ENCODE peak calls at places on chromosomes 16 and 17, in ten cellular contexts. Z is sigmoid colon, M is HCT116, I is adrenal gland, B is HFFc6, X is colonic mucosa, S is transverse colon, V is cardiac muscle cell, K is AG09309, N is endothelial cell. J is an unnamed sample.

GRCh38 chr17:75877752-75878173 is 618 bp downstream of the TRIM47 start:
- DNase-seq in Z (peak), M (no peak), I (peak), B (peak), X (peak), S (peak), V (peak), K (no peak), N (peak), J (no peak)

GRCh38 chr17:78407387-78407990 is 29.0 kb downstream of the PGS1 start:
- DNase-seq in Z (no peak), M (no peak), I (no peak), B (no peak), X (no peak), S (no peak), V (no peak), K (no peak), N (no peak), J (no peak)

GRCh38 chr17:16880843-16881230 is 91.1 kb downstream of the TNFRSF13B start:
- DNase-seq in Z (no peak), M (no peak), I (no peak), B (no peak), X (no peak), S (no peak), V (no peak), K (no peak), N (no peak), J (no peak)

GRCh38 chr17:61955621-61956020 is 27.8 kb upstream of the INTS2 start:
- DNase-seq in Z (no peak), M (no peak), I (no peak), B (no peak), X (no peak), S (no peak), V (no peak), K (no peak), N (no peak), J (no peak)

GRCh38 chr16:48231675-48232214 is 12.4 kb upstream of the LONP2 start:
- DNase-seq in Z (no peak), M (peak), I (peak), B (peak), X (peak), S (peak), V (peak), K (no peak), N (peak), J (no peak)

GRCh38 chr16:27238016-27238587 is 30.5 kb downstream of the NSMCE1 start:
- DNase-seq in Z (peak), M (no peak), I (peak), B (no peak), X (peak), S (peak), V (no peak), K (no peak), N (no peak), J (peak)

GRCh38 chr16:1678500-1679098 is 520 bp downstream of the JPT2 start:
- DNase-seq in Z (no peak), M (no peak), I (peak), B (peak), X (peak), S (peak), V (peak), K (no peak), N (peak), J (no peak)

GRCh38 chr16:80198265-80198994 is 342.4 kb upstream of the DYNLRB2 start:
- DNase-seq in Z (no peak), M (no peak), I (no peak), B (no peak), X (no peak), S (no peak), V (peak), K (no peak), N (no peak), J (no peak)

GRCh38 chr16:49828545-49829267 is 27.2 kb downstream of the ZNF423 start:
- DNase-seq in Z (no peak), M (no peak), I (no peak), B (no peak), X (no peak), S (no peak), V (no peak), K (no peak), N (no peak), J (no peak)

GRCh38 chr17:4604111-4604644 is 19.8 kb downstream of the SMTNL2 start:
- DNase-seq in Z (peak), M (no peak), I (peak), B (peak), X (no peak), S (no peak), V (peak), K (no peak), N (no peak), J (no peak)

GRCh38 chr16:12163970-12164369 is 187.4 kb downstream of the SNX29 start:
- DNase-seq in Z (no peak), M (no peak), I (no peak), B (no peak), X (no peak), S (no peak), V (no peak), K (no peak), N (no peak), J (no peak)

GRCh38 chr16:22317001-22317530 is 19.9 kb downstream of the POLR3E start:
- DNase-seq in Z (no peak), M (no peak), I (no peak), B (no peak), X (no peak), S (no peak), V (no peak), K (no peak), N (no peak), J (no peak)

GRCh38 chr17:15341385-15341849 is at the start of gene TEKT3:
- DNase-seq in Z (peak), M (no peak), I (peak), B (peak), X (peak), S (peak), V (peak), K (no peak), N (peak), J (peak)

GRCh38 chr16:67862623-67863583 is 9.9 kb upstream of the EDC4 start:
- DNase-seq in Z (peak), M (no peak), I (peak), B (peak), X (no peak), S (no peak), V (peak), K (no peak), N (no peak), J (no peak)

GRCh38 chr17:44448412-44448811 is 54.8 kb downstream of the GPATCH8 start:
- DNase-seq in Z (no peak), M (no peak), I (no peak), B (no peak), X (no peak), S (no peak), V (no peak), K (no peak), N (no peak), J (no peak)

GRCh38 chr17:8159459-8160223 is 3.1 kb downstream of the VAMP2 start:
- DNase-seq in Z (peak), M (no peak), I (no peak), B (no peak), X (no peak), S (no peak), V (no peak), K (no peak), N (no peak), J (no peak)

GRCh38 chr17:58215685-58216084 is 3.4 kb downstream of the MKS1 start:
- DNase-seq in Z (no peak), M (no peak), I (no peak), B (no peak), X (no peak), S (no peak), V (no peak), K (no peak), N (no peak), J (no peak)

GRCh38 chr16:68367034-68367433 is 56.2 kb downstream of the PRMT7 start:
- DNase-seq in Z (no peak), M (peak), I (peak), B (peak), X (peak), S (peak), V (peak), K (no peak), N (peak), J (peak)

GRCh38 chr17:17741346-17742023 is 60.2 kb downstream of the RAI1 start:
- DNase-seq in Z (no peak), M (no peak), I (peak), B (peak), X (no peak), S (no peak), V (no peak), K (no peak), N (peak), J (no peak)

GRCh38 chr17:79707931-79708891 is 22.5 kb upstream of the ENPP7 start:
- DNase-seq in Z (no peak), M (peak), I (no peak), B (peak), X (peak), S (peak), V (peak), K (peak), N (peak), J (peak)

GRCh38 chr17:47099451-47099986 is 89.6 kb downstream of the CDC27 start:
- DNase-seq in Z (no peak), M (no peak), I (no peak), B (no peak), X (no peak), S (peak), V (no peak), K (no peak), N (no peak), J (no peak)

GRCh38 chr16:89103781-89104180 is 10.1 kb downstream of the ACSF3 start:
- DNase-seq in Z (no peak), M (no peak), I (no peak), B (no peak), X (no peak), S (no peak), V (no peak), K (no peak), N (no peak), J (no peak)

GRCh38 chr16:70561623-70562022 is 38.0 kb downstream of the SF3B3 start:
- DNase-seq in Z (no peak), M (no peak), I (peak), B (no peak), X (no peak), S (no peak), V (no peak), K (no peak), N (no peak), J (no peak)

GRCh38 chr17:74417178-74418045 is 14.5 kb upstream of the GPRC5C start:
- DNase-seq in Z (no peak), M (peak), I (no peak), B (peak), X (peak), S (peak), V (peak), K (no peak), N (no peak), J (no peak)

GRCh38 chr17:31825961-31826691 is 32.9 kb downstream of the COPRS start:
- DNase-seq in Z (no peak), M (no peak), I (no peak), B (no peak), X (no peak), S (no peak), V (peak), K (no peak), N (no peak), J (no peak)

GRCh38 chr17:27490391-27490790 is 34.1 kb downstream of the KSR1 start:
- DNase-seq in Z (no peak), M (no peak), I (no peak), B (no peak), X (no peak), S (no peak), V (no peak), K (no peak), N (no peak), J (no peak)

GRCh38 chr17:79749156-79749815 is 18.5 kb downstream of the ENPP7 start:
- DNase-seq in Z (no peak), M (no peak), I (no peak), B (peak), X (no peak), S (no peak), V (peak), K (peak), N (no peak), J (no peak)

GRCh38 chr16:9279661-9280060 is 188.2 kb downstream of the HAPSTR1 start:
- DNase-seq in Z (no peak), M (no peak), I (no peak), B (no peak), X (no peak), S (no peak), V (no peak), K (no peak), N (no peak), J (no peak)

DNA sequence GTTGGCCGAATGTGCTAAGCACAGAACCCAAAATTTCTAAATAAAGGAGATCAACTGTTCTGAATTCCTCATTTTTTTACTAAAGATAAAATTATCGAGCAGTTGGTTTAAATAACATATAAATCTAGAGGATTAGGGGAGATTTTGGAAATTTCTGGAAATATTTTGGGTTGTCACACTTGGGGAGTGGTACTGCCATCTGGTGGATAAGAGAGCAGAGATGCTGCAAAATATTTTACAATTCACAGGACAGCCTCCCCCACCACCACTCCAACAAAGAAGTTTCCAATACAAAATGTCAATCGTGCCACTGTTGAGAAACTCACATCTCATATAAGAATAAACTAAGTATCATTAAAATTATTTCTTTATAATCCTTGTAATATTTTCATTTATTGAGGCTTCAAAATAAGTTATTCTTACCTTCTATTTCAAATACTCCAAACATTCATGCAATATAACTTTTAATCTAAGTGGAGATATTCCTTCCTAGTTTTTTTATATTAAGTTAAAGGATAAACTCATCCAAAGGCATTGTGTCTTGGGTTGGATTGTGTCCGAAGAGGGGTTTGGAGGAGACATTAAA is 17.0 kb upstream of the ABCA8 start:
- DNase-seq in Z (no peak), M (peak), I (no peak), B (peak), X (no peak), S (no peak), V (peak), K (no peak), N (peak), J (no peak)
- TF ChIP-seq CTCF in Z (peak), M (peak), I (peak), B (peak), X (peak), S (peak), V (peak), K (peak), N (peak), J (no peak)

DNA sequence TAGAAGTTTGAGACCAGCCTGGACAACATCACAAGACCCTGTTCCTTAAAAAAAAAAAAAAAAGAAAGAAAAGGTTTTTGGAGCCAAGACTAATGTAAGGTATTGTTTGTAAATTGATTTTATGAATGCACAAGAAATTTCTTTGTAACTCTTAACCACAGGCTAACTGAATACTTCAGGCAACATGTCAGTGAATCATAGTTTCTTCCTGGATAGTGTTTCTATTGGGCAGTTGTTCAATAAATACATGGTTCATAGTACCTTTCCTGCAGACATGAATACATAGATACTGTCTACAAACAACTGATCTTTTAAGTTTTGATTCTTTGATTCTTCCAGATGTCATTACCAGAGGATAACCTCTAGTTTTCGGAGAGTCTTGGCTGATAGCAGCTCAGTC is 11.6 kb downstream of the DDX42 start:
- DNase-seq in Z (no peak), M (no peak), I (no peak), B (peak), X (no peak), S (no peak), V (peak), K (no peak), N (no peak), J (no peak)
- TF ChIP-seq CTCF in Z (no peak), M (no peak), I (no peak), B (no peak), X (no peak), S (no peak), V (no peak), K (no peak), N (no peak), J (no peak)

DNA sequence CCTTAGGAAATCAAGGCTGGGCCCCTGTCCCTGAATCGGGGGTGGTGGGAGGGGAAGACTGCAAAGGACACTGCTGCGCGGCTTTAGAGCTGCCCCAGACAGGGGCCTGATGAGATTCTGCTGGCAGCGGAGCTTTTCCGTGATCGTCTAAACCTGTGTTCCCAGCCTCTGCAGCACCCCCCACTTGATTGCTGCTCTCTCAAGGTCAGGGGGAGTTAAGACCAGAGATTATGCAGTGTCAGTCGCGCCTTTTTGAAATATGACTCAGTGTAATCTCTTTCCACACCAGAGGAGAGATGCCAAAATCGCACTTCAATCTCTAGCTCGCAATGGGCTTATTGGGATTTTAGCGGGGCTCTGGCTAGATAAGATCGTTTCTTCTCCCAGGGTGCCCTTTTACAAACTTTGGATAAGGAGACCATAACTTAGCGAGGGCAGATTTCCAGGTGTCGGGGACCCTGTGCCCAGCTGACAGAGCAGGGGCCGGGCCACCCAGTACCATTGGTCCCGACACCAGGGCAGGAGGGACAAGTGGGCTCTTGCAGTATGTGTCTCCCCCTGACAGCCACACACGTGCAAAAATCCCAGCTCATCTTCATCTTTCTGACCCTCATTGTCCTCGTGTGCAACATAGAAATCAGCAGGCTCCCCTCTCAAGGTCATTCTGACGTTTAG is 87.0 kb downstream of the IRX3 start:
- DNase-seq in Z (peak), M (no peak), I (no peak), B (no peak), X (no peak), S (no peak), V (peak), K (no peak), N (no peak), J (no peak)
- TF ChIP-seq CTCF in Z (no peak), M (no peak), I (no peak), B (no peak), X (no peak), S (no peak), V (no peak), K (no peak), N (no peak), J (no peak)

GRCh38 chr17:40340880-40341807 is 23.4 kb downstream of the GJD3 start:
- DNase-seq in Z (peak), M (peak), I (peak), B (peak), X (peak), S (peak), V (peak), K (no peak), N (peak), J (peak)
- TF ChIP-seq CTCF in Z (no peak), M (no peak), I (peak), B (peak), X (no peak), S (no peak), V (no peak), K (no peak), N (no peak), J (no peak)

GRCh38 chr17:1532836-1533602 is 16.6 kb upstream of the INPP5K start:
- DNase-seq in Z (no peak), M (no peak), I (no peak), B (no peak), X (no peak), S (no peak), V (peak), K (no peak), N (peak), J (no peak)
- TF ChIP-seq CTCF in Z (peak), M (peak), I (no peak), B (peak), X (no peak), S (no peak), V (peak), K (peak), N (peak), J (no peak)

DNA sequence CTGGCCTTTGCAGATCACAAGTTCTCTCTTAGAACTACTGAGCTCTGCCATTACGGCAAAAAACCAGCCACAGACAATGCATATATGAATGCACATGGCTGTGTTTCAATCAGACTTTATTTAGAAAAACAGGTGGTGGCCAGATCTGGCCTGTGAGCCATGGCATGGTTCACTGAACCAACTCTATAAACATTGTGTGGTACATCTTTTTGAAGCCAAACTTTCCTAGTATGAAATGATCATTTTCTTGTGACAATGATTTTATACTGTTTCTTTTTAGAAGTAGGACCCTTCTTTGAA is 65.9 kb upstream of the AMZ2 start:
- DNase-seq in Z (no peak), M (no peak), I (no peak), B (no peak), X (no peak), S (no peak), V (no peak), K (no peak), N (no peak), J (no peak)
- TF ChIP-seq CTCF in Z (no peak), M (no peak), I (no peak), B (no peak), X (no peak), S (no peak), V (no peak), K (no peak), N (no peak), J (no peak)

GRCh38 chr17:29958947-29959657 is 17.7 kb downstream of the EFCAB5 start:
- DNase-seq in Z (no peak), M (no peak), I (no peak), B (peak), X (no peak), S (no peak), V (no peak), K (no peak), N (no peak), J (no peak)

GRCh38 chr17:29949708-29950107 is 8.3 kb downstream of the EFCAB5 start:
- DNase-seq in Z (no peak), M (no peak), I (no peak), B (no peak), X (no peak), S (no peak), V (no peak), K (no peak), N (no peak), J (no peak)

GRCh38 chr17:29956225-29956624 is 14.8 kb downstream of the EFCAB5 start:
- DNase-seq in Z (no peak), M (no peak), I (no peak), B (no peak), X (no peak), S (no peak), V (no peak), K (no peak), N (no peak), J (no peak)

GRCh38 chr17:29959658-29960337 is 18.4 kb downstream of the EFCAB5 start:
- DNase-seq in Z (no peak), M (no peak), I (no peak), B (no peak), X (no peak), S (no peak), V (no peak), K (no peak), N (no peak), J (no peak)

DNA sequence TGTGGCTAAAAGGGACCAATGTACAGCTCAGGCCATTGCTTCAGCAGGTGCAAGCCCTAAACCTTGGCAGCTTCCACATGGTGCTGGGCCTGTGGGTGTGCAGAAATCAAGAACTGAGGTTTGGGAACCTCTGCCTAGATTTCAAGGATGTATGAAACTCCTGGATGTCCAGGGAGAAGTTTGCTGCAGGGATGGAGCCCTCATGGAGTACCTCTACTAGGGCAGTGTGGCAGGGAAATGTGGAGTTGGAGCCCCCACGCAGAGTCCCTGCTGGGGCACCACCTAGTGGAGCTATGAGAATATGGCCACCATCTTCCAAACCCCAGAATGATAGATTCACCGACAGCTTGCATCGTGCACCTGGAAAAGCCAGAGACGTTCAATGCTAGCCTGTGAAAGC is 13.0 kb downstream of the EFCAB5 start:
- DNase-seq in Z (no peak), M (no peak), I (no peak), B (no peak), X (no peak), S (no peak), V (no peak), K (no peak), N (no peak), J (no peak)
- TF ChIP-seq CTCF in Z (no peak), M (peak), I (no peak), B (peak), X (no peak), S (no peak), V (peak), K (peak), N (no peak), J (no peak)

GRCh38 chr17:411416-412120 is 59.0 kb upstream of the RPH3AL start:
- DNase-seq in Z (no peak), M (no peak), I (no peak), B (no peak), X (no peak), S (no peak), V (no peak), K (no peak), N (no peak), J (no peak)
- TF ChIP-seq CTCF in Z (no peak), M (no peak), I (no peak), B (no peak), X (no peak), S (no peak), V (no peak), K (no peak), N (no peak), J (no peak)

GRCh38 chr16:56203052-56203451 is 11.8 kb downstream of the GNAO1 start:
- DNase-seq in Z (no peak), M (peak), I (no peak), B (peak), X (no peak), S (peak), V (peak), K (no peak), N (no peak), J (no peak)
- TF ChIP-seq CTCF in Z (peak), M (peak), I (no peak), B (peak), X (peak), S (peak), V (peak), K (peak), N (no peak), J (no peak)